ENCODE peak calls at places on chromosome 11, in ten cellular contexts. N, Q, H, U, O, W, C, T, B and R are unnamed samples.

GRCh38 chr11:11074686-11075370 is 217.0 kb upstream of the ZBED5 start:
- DNase-seq in N (no peak), Q (no peak), B (no peak), W (no peak), C (no peak), T (no peak), U (no peak), H (no peak), O (no peak), R (no peak)

GRCh38 chr11:94186342-94187203 is 57.9 kb downstream of the PANX1 start:
- DNase-seq in T (no peak), H (no peak), U (no peak), Q (no peak), W (no peak), B (no peak), N (no peak), C (no peak), O (no peak), R (no peak)

GRCh38 chr11:133072858-133073582 is 459.3 kb downstream of the OPCML start:
- DNase-seq in N (no peak), H (no peak), U (no peak), B (no peak), Q (no peak), O (no peak), T (no peak), C (no peak), W (no peak), R (no peak)

GRCh38 chr11:78476066-78476465 is 58.4 kb upstream of the GAB2 start:
- DNase-seq in O (no peak), W (no peak), C (no peak), T (no peak), B (no peak), H (no peak), Q (no peak), N (no peak), U (no peak), R (no peak)

GRCh38 chr11:952406-953385 is 27.0 kb downstream of the AP2A2 start:
- DNase-seq in B (no peak), H (peak; percentile 49), N (peak; percentile 99), T (no peak), U (no peak), W (peak; percentile 50), O (no peak), C (no peak), Q (no peak), R (no peak)

GRCh38 chr11:83087035-83087434 is 15.3 kb upstream of the RAB30 start:
- DNase-seq in N (peak; percentile 50), U (no peak), B (no peak), W (no peak), H (peak; percentile 22), T (no peak), Q (no peak), O (no peak), C (no peak), R (peak; percentile 61)

GRCh38 chr11:132200303-132200936 is 830.0 kb downstream of the NTM start:
- DNase-seq in B (no peak), O (no peak), T (no peak), Q (no peak), U (no peak), C (no peak), H (no peak), N (no peak), W (no peak), R (no peak)

GRCh38 chr11:8787372-8787771 is 104.8 kb downstream of the RPL27A start:
- DNase-seq in W (no peak), B (no peak), Q (no peak), T (no peak), O (no peak), N (no peak), U (no peak), C (no peak), H (no peak), R (no peak)

GRCh38 chr11:11265994-11266606 is 87.0 kb downstream of the CSNK2A3 start:
- DNase-seq in N (peak; percentile 13), T (peak; percentile 30), B (peak; percentile 11), C (peak; percentile 51), U (peak; percentile 55), O (no peak), H (peak; percentile 4), Q (no peak), W (no peak), R (no peak)

GRCh38 chr11:68314886-68315580 is 2.6 kb downstream of the LRP5 start:
- DNase-seq in Q (no peak), H (no peak), C (no peak), W (no peak), T (no peak), B (no peak), N (peak; percentile 49), U (no peak), O (peak; percentile 22), R (peak; percentile 75)

GRCh38 chr11:74992852-74993251 is 4.1 kb downstream of the NEU3 start:
- DNase-seq in N (no peak), T (no peak), H (no peak), C (no peak), B (no peak), W (no peak), O (no peak), Q (no peak), U (no peak), R (no peak)

GRCh38 chr11:31803813-31804438 is 7.2 kb downstream of the PAX6 start:
- DNase-seq in W (no peak), N (no peak), Q (no peak), H (no peak), U (no peak), T (no peak), O (no peak), B (no peak), C (no peak), R (no peak)

GRCh38 chr11:103222801-103223200 is 113.6 kb downstream of the DYNC2H1 start:
- DNase-seq in T (no peak), N (no peak), Q (no peak), U (no peak), C (no peak), H (peak; percentile 61), B (no peak), W (no peak), O (no peak), R (no peak)

GRCh38 chr11:19602406-19602805 is 110.2 kb upstream of the NAV2 start:
- DNase-seq in U (no peak), B (no peak), O (no peak), Q (no peak), C (no peak), N (no peak), W (no peak), H (no peak), T (no peak), R (no peak)

GRCh38 chr11:128448981-128449713 is 138.2 kb downstream of the ETS1 start:
- DNase-seq in N (peak; percentile 59), Q (no peak), H (no peak), B (no peak), T (peak; percentile 14), C (no peak), O (no peak), U (no peak), W (no peak), R (no peak)

GRCh38 chr11:1116666-1117390 is 40.9 kb upstream of the MUC5AC start:
- DNase-seq in T (no peak), W (no peak), H (no peak), U (no peak), N (no peak), B (no peak), Q (no peak), O (no peak), C (no peak), R (no peak)

GRCh38 chr11:110797453-110797852 is 85.2 kb upstream of the ARHGAP20 start:
- DNase-seq in B (no peak), H (no peak), N (peak; percentile 52), C (no peak), Q (no peak), W (no peak), U (no peak), T (no peak), O (no peak), R (no peak)

GRCh38 chr11:110362916-110363574 is 66.6 kb upstream of the RDX start:
- DNase-seq in U (peak; percentile 33), T (no peak), O (no peak), B (no peak), C (no peak), N (peak; percentile 17), Q (no peak), H (no peak), W (no peak), R (no peak)